ENCODE peak calls at places on chromosomes 3 and 15, in ten cellular contexts. W, P, J, D, Z, V, H, A, N and C are unnamed samples.

GRCh38 chr3:177589041-177589650 is 391.9 kb upstream of the TBL1XR1 start:
- DNase-seq in D (no peak), W (no peak), H (no peak), V (no peak), Z (no peak), P (no peak), J (no peak), N (no peak), A (no peak), C (no peak)

GRCh38 chr3:41681479-41681878 is 280.4 kb downstream of the ULK4 start:
- DNase-seq in P (no peak), H (no peak), Z (peak), D (no peak), V (no peak), W (no peak), A (no peak), J (peak), N (peak), C (no peak)

GRCh38 chr15:73908030-73908821 is 18.0 kb upstream of the LOXL1 start:
- DNase-seq in A (peak), N (peak), W (no peak), V (peak), D (peak), P (peak), J (no peak), Z (peak), H (peak), C (peak)

GRCh38 chr3:62365311-62366092 is 7.8 kb downstream of the FEZF2 start:
- DNase-seq in Z (no peak), A (no peak), V (peak), N (no peak), P (peak), D (no peak), J (no peak), W (no peak), H (no peak), C (no peak)

GRCh38 chr15:88207565-88207964 is 49.0 kb downstream of the NTRK3 start:
- DNase-seq in N (no peak), V (no peak), P (no peak), A (no peak), J (no peak), Z (no peak), H (no peak), W (no peak), D (no peak), C (no peak)

GRCh38 chr3:126480251-126480650 is 4.6 kb upstream of the ZXDC start:
- DNase-seq in D (no peak), H (no peak), J (no peak), N (no peak), P (no peak), Z (no peak), V (no peak), A (no peak), W (no peak), C (no peak)

GRCh38 chr3:98741121-98741716 is 21.9 kb upstream of the ST3GAL6 start:
- DNase-seq in A (no peak), W (no peak), D (no peak), V (no peak), H (no peak), J (no peak), N (peak), P (no peak), Z (no peak), C (no peak)

GRCh38 chr3:115657168-115657567 is 33.9 kb downstream of the GAP43 start:
- DNase-seq in W (no peak), H (no peak), J (no peak), Z (no peak), A (no peak), P (no peak), D (no peak), N (no peak), V (no peak), C (no peak)

GRCh38 chr3:119418641-119419040 is 44.8 kb downstream of the TMEM39A start:
- DNase-seq in Z (no peak), D (no peak), P (no peak), N (peak), J (no peak), V (no peak), W (no peak), H (no peak), A (no peak), C (no peak)

GRCh38 chr3:134337511-134338200 is 36.6 kb downstream of the AMOTL2 start:
- DNase-seq in N (no peak), H (no peak), W (no peak), A (no peak), J (no peak), V (no peak), Z (no peak), P (peak), D (no peak), C (no peak)

GRCh38 chr3:193560091-193560490 is 5.4 kb upstream of the ATP13A4 start:
- DNase-seq in P (no peak), J (no peak), A (no peak), Z (no peak), H (no peak), W (no peak), N (no peak), V (no peak), D (no peak), C (no peak)

GRCh38 chr15:73388256-73388781 is 19.6 kb upstream of the HCN4 start:
- DNase-seq in Z (peak), A (no peak), P (peak), D (no peak), J (no peak), N (peak), V (no peak), W (no peak), H (no peak), C (no peak)

GRCh38 chr3:120416868-120417267 is 33.9 kb downstream of the FSTL1 start:
- DNase-seq in A (no peak), P (no peak), Z (no peak), N (peak), D (no peak), V (no peak), W (no peak), H (no peak), J (no peak), C (no peak)

GRCh38 chr15:85316244-85316934 is 64.0 kb upstream of the AKAP13 start:
- DNase-seq in V (no peak), D (peak), W (no peak), Z (peak), N (peak), P (no peak), J (no peak), H (no peak), A (no peak), C (no peak)